ENCODE peak calls at places on chromosomes 7 and 10, in five cellular contexts. One of them, this sample, is unnamed.

GRCh38 chr7:25777969-25778767 is 373.8 kb upstream of the NFE2L3 start:
- DNase-seq in fibroblast of the aortic adventitia: no peak
- DNase-seq in lower lobe of right lung: no peak
- DNase-seq in GM12865: no peak
- DNase-seq in AG10803: no peak
- DNase-seq in this sample: no peak

GRCh38 chr10:121027390-121027789 is 176.2 kb downstream of the WDR11 start:
- DNase-seq in fibroblast of the aortic adventitia: no peak
- DNase-seq in lower lobe of right lung: no peak
- DNase-seq in GM12865: no peak
- DNase-seq in AG10803: no peak
- DNase-seq in this sample: no peak

GRCh38 chr7:132292803-132293202 is 283.5 kb downstream of the PLXNA4 start:
- DNase-seq in fibroblast of the aortic adventitia: no peak
- DNase-seq in lower lobe of right lung: no peak
- DNase-seq in GM12865: no peak
- DNase-seq in AG10803: peak
- DNase-seq in this sample: no peak

GRCh38 chr7:22296265-22296566 is 60.7 kb downstream of the RAPGEF5 start:
- DNase-seq in fibroblast of the aortic adventitia: no peak
- DNase-seq in lower lobe of right lung: no peak
- DNase-seq in GM12865: no peak
- DNase-seq in AG10803: no peak
- DNase-seq in this sample: no peak

GRCh38 chr10:13340626-13341370 is 7.3 kb downstream of the SEPHS1 start:
- DNase-seq in fibroblast of the aortic adventitia: no peak
- DNase-seq in lower lobe of right lung: no peak
- DNase-seq in GM12865: peak
- DNase-seq in AG10803: no peak
- DNase-seq in this sample: peak

GRCh38 chr7:155774947-155775346 is 37.3 kb downstream of the SHH start:
- DNase-seq in fibroblast of the aortic adventitia: peak
- DNase-seq in lower lobe of right lung: no peak
- DNase-seq in GM12865: no peak
- DNase-seq in AG10803: no peak
- DNase-seq in this sample: no peak

GRCh38 chr10:102352066-102352715 is 43.3 kb upstream of the NFKB2 start:
- DNase-seq in fibroblast of the aortic adventitia: peak
- DNase-seq in lower lobe of right lung: peak
- DNase-seq in GM12865: peak
- DNase-seq in AG10803: peak
- DNase-seq in this sample: peak

GRCh38 chr7:21169667-21170605 is 257.9 kb upstream of the SP4 start:
- DNase-seq in fibroblast of the aortic adventitia: no peak
- DNase-seq in lower lobe of right lung: no peak
- DNase-seq in GM12865: no peak
- DNase-seq in AG10803: no peak
- DNase-seq in this sample: no peak

GRCh38 chr10:47303866-47304265 is 3.9 kb downstream of the GDF10 start:
- DNase-seq in fibroblast of the aortic adventitia: no peak
- DNase-seq in lower lobe of right lung: no peak
- DNase-seq in GM12865: no peak
- DNase-seq in AG10803: no peak
- DNase-seq in this sample: no peak

GRCh38 chr7:133853706-133854276 is 273.3 kb upstream of the LRGUK start:
- DNase-seq in fibroblast of the aortic adventitia: peak
- DNase-seq in lower lobe of right lung: peak
- DNase-seq in GM12865: peak
- DNase-seq in AG10803: peak
- DNase-seq in this sample: no peak

GRCh38 chr10:61894150-61894549 is 7.3 kb upstream of the ARID5B start:
- DNase-seq in fibroblast of the aortic adventitia: no peak
- DNase-seq in lower lobe of right lung: no peak
- DNase-seq in GM12865: no peak
- DNase-seq in AG10803: no peak
- DNase-seq in this sample: no peak

GRCh38 chr7:30922596-30922995 is 10.9 kb downstream of the AQP1 start:
- DNase-seq in fibroblast of the aortic adventitia: no peak
- DNase-seq in lower lobe of right lung: peak
- DNase-seq in GM12865: no peak
- DNase-seq in AG10803: no peak
- DNase-seq in this sample: no peak

GRCh38 chr7:26705567-26705966 is 158.8 kb downstream of the SKAP2 start:
- DNase-seq in fibroblast of the aortic adventitia: peak
- DNase-seq in lower lobe of right lung: no peak
- DNase-seq in GM12865: no peak
- DNase-seq in AG10803: peak
- DNase-seq in this sample: no peak

GRCh38 chr10:31526681-31527080 is 207.7 kb downstream of the ZEB1 start:
- DNase-seq in fibroblast of the aortic adventitia: no peak
- DNase-seq in lower lobe of right lung: peak
- DNase-seq in GM12865: no peak
- DNase-seq in AG10803: peak
- DNase-seq in this sample: no peak

GRCh38 chr7:126716321-126716720 is 536.4 kb downstream of the GRM8 start:
- DNase-seq in fibroblast of the aortic adventitia: no peak
- DNase-seq in lower lobe of right lung: no peak
- DNase-seq in GM12865: no peak
- DNase-seq in AG10803: no peak
- DNase-seq in this sample: no peak

GRCh38 chr10:3140280-3140679 is 32.3 kb downstream of the PITRM1 start:
- DNase-seq in fibroblast of the aortic adventitia: peak
- DNase-seq in lower lobe of right lung: no peak
- DNase-seq in GM12865: no peak
- DNase-seq in AG10803: no peak
- DNase-seq in this sample: no peak

GRCh38 chr10:68172324-68172723 is 59.6 kb downstream of the ATOH7 start:
- DNase-seq in fibroblast of the aortic adventitia: no peak
- DNase-seq in lower lobe of right lung: no peak
- DNase-seq in GM12865: peak
- DNase-seq in AG10803: no peak
- DNase-seq in this sample: no peak

GRCh38 chr10:62171791-62172190 is 96.9 kb downstream of the RTKN2 start:
- DNase-seq in fibroblast of the aortic adventitia: no peak
- DNase-seq in lower lobe of right lung: no peak
- DNase-seq in GM12865: no peak
- DNase-seq in AG10803: peak
- DNase-seq in this sample: no peak

GRCh38 chr7:5424689-5425506 is 1.3 kb upstream of the TNRC18 start:
- DNase-seq in fibroblast of the aortic adventitia: peak
- DNase-seq in lower lobe of right lung: peak
- DNase-seq in GM12865: no peak
- DNase-seq in AG10803: peak
- DNase-seq in this sample: no peak

GRCh38 chr10:21092683-21093524 is 195.8 kb upstream of the NEBL start:
- DNase-seq in fibroblast of the aortic adventitia: peak
- DNase-seq in lower lobe of right lung: no peak
- DNase-seq in GM12865: no peak
- DNase-seq in AG10803: no peak
- DNase-seq in this sample: no peak

GRCh38 chr10:129880191-129880590 is 83.9 kb downstream of the EBF3 start:
- DNase-seq in fibroblast of the aortic adventitia: no peak
- DNase-seq in lower lobe of right lung: no peak
- DNase-seq in GM12865: no peak
- DNase-seq in AG10803: no peak
- DNase-seq in this sample: no peak

GRCh38 chr10:129873351-129873750 is 90.7 kb downstream of the EBF3 start:
- DNase-seq in fibroblast of the aortic adventitia: no peak
- DNase-seq in lower lobe of right lung: no peak
- DNase-seq in GM12865: no peak
- DNase-seq in AG10803: no peak
- DNase-seq in this sample: no peak

GRCh38 chr10:129875993-129876727 is 87.9 kb downstream of the EBF3 start:
- DNase-seq in fibroblast of the aortic adventitia: no peak
- DNase-seq in lower lobe of right lung: no peak
- DNase-seq in GM12865: no peak
- DNase-seq in AG10803: no peak
- DNase-seq in this sample: no peak

GRCh38 chr10:129881641-129882040 is 82.4 kb downstream of the EBF3 start:
- DNase-seq in fibroblast of the aortic adventitia: no peak
- DNase-seq in lower lobe of right lung: no peak
- DNase-seq in GM12865: no peak
- DNase-seq in AG10803: no peak
- DNase-seq in this sample: no peak

GRCh38 chr10:129877773-129878371 is 86.2 kb downstream of the EBF3 start:
- DNase-seq in fibroblast of the aortic adventitia: peak
- DNase-seq in lower lobe of right lung: no peak
- DNase-seq in GM12865: peak
- DNase-seq in AG10803: no peak
- DNase-seq in this sample: no peak
- TF ChIP-seq CTCF in fibroblast of the aortic adventitia: peak
- TF ChIP-seq CTCF in lower lobe of right lung: peak
- TF ChIP-seq CTCF in GM12865: peak
- TF ChIP-seq CTCF in AG10803: peak
- TF ChIP-seq CTCF in this sample: peak

GRCh38 chr7:14833707-14834106 is 68.8 kb downstream of the DGKB start:
- DNase-seq in fibroblast of the aortic adventitia: no peak
- DNase-seq in lower lobe of right lung: no peak
- DNase-seq in GM12865: no peak
- DNase-seq in AG10803: peak
- DNase-seq in this sample: no peak
- H3K4me3 ChIP-seq in fibroblast of the aortic adventitia: no peak
- H3K4me3 ChIP-seq in lower lobe of right lung: no peak
- H3K4me3 ChIP-seq in GM12865: no peak
- H3K4me3 ChIP-seq in AG10803: no peak
- H3K4me3 ChIP-seq in this sample: no peak

GRCh38 chr10:72260588-72261322 is 13.0 kb upstream of the DDIT4 start:
- DNase-seq in fibroblast of the aortic adventitia: peak
- DNase-seq in lower lobe of right lung: peak
- DNase-seq in GM12865: peak
- DNase-seq in AG10803: peak
- DNase-seq in this sample: no peak
- TF ChIP-seq CTCF in fibroblast of the aortic adventitia: no peak
- TF ChIP-seq CTCF in lower lobe of right lung: no peak
- TF ChIP-seq CTCF in GM12865: peak
- TF ChIP-seq CTCF in AG10803: no peak
- TF ChIP-seq CTCF in this sample: no peak

DNA sequence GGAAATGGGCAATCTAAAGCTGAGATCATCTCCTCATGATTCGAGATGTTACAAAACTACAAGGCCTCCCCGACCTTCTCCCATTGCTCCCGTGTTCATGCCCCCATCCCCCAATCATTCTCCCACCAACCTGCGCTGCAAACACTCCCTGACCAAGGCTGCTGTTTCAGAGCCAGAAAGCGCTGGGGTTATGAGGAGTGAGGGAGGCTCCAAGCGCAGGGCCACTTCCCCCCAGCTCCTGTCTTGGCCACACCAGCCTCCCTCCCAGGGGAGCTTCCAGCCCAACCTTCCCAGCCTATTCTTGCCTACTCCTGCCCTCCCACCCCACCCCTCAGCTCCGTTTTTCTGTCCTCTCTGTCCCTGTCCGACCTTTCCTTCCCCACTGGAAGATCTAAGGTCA is 14.7 kb upstream of the NODAL start:
- DNase-seq in fibroblast of the aortic adventitia: no peak
- DNase-seq in lower lobe of right lung: no peak
- DNase-seq in GM12865: no peak
- DNase-seq in AG10803: no peak
- DNase-seq in this sample: no peak
- H3K4me3 ChIP-seq in fibroblast of the aortic adventitia: no peak
- H3K4me3 ChIP-seq in lower lobe of right lung: no peak
- H3K4me3 ChIP-seq in GM12865: no peak
- H3K4me3 ChIP-seq in AG10803: no peak
- H3K4me3 ChIP-seq in this sample: no peak

This sample was measured in GM12864.